ENCODE peak calls at places on chromosomes 1 and 21, in eight cellular contexts. Q is heart right ventricle, Y is cardiac muscle cell, X is K562, L is mammary epithelial cell, M is mesendoderm, T is tibial artery, A is neural progenitor cell. I is an unnamed sample. For H3K36me3 and H3K4me1, the result is how much of the 10 kb centered on the place peaks cover.

GRCh38 chr1:17881761-17882160 is 126.6 kb downstream of the ACTL8 start:
- DNase-seq in Q (no peak), Y (no peak), X (no peak), L (no peak), M (no peak), T (peak), A (no peak), I (no peak)

GRCh38 chr1:34668063-34668462 is 86.8 kb upstream of the GJB5 start:
- DNase-seq in Q (no peak), Y (no peak), X (no peak), L (no peak), M (no peak), T (no peak), A (no peak), I (no peak)

GRCh38 chr1:145960468-145961108 is 2.8 kb upstream of the LIX1L start:
- DNase-seq in Q (peak), Y (peak), X (no peak), L (peak), M (peak), T (peak), A (peak), I (peak)

GRCh38 chr1:65629788-65630187 is 162.9 kb upstream of the PDE4B start:
- DNase-seq in Q (no peak), Y (no peak), X (no peak), L (no peak), M (no peak), T (no peak), A (no peak), I (no peak)

GRCh38 chr1:55286851-55287602 is 71.9 kb upstream of the USP24 start:
- DNase-seq in Q (no peak), Y (no peak), X (no peak), L (no peak), M (no peak), T (no peak), A (no peak), I (no peak)

GRCh38 chr1:8950309-8950708 is 4.6 kb downstream of the CA6 start:
- DNase-seq in Q (no peak), Y (no peak), X (no peak), L (no peak), M (no peak), T (no peak), A (no peak), I (no peak)

GRCh38 chr21:20040768-20041167 is 957.4 kb upstream of the NCAM2 start:
- DNase-seq in Q (no peak), Y (peak), X (no peak), L (no peak), M (peak), T (no peak), A (no peak), I (no peak)

GRCh38 chr1:155424091-155424490 is 103.4 kb downstream of the RUSC1 start:
- DNase-seq in Q (no peak), Y (no peak), X (no peak), L (no peak), M (no peak), T (no peak), A (no peak), I (no peak)

GRCh38 chr1:163824006-163824405 is 502.3 kb downstream of the NUF2 start:
- DNase-seq in Q (peak), Y (no peak), X (no peak), L (peak), M (no peak), T (no peak), A (no peak), I (no peak)

GRCh38 chr1:186188004-186188539 is 187.0 kb downstream of the TPR start:
- DNase-seq in Q (no peak), Y (no peak), X (no peak), L (peak), M (no peak), T (no peak), A (no peak), I (no peak)

GRCh38 chr1:86938855-86939254 is 24.4 kb downstream of the HS2ST1 start:
- DNase-seq in Q (no peak), Y (no peak), X (no peak), L (no peak), M (no peak), T (no peak), A (no peak), I (no peak)

GRCh38 chr1:32984829-32985310 is 20.3 kb upstream of the RNF19B start:
- DNase-seq in Q (no peak), Y (no peak), X (no peak), L (no peak), M (no peak), T (no peak), A (no peak), I (no peak)

GRCh38 chr1:173424786-173425407 is 52.2 kb upstream of the PRDX6 start:
- DNase-seq in Q (no peak), Y (no peak), X (no peak), L (peak), M (peak), T (no peak), A (no peak), I (no peak)

GRCh38 chr1:93635614-93636543 is 45.8 kb downstream of the BCAR3 start:
- DNase-seq in Q (no peak), Y (no peak), X (no peak), L (no peak), M (peak), T (no peak), A (peak), I (no peak)

GRCh38 chr1:151773698-151774097 is 10.4 kb upstream of the MRPL9 start:
- DNase-seq in Q (no peak), Y (no peak), X (no peak), L (peak), M (no peak), T (no peak), A (no peak), I (no peak)

GRCh38 chr1:244651956-244652698 is 799 bp upstream of the DESI2 start:
- DNase-seq in Q (no peak), Y (no peak), X (no peak), L (no peak), M (no peak), T (no peak), A (peak), I (no peak)

GRCh38 chr1:168320805-168321577 is 40.3 kb downstream of the TBX19 start:
- DNase-seq in Q (peak), Y (no peak), X (peak), L (peak), M (peak), T (no peak), A (no peak), I (no peak)

GRCh38 chr1:111417755-111418154 is 9.8 kb downstream of the OVGP1 start:
- DNase-seq in Q (no peak), Y (no peak), X (no peak), L (no peak), M (peak), T (no peak), A (no peak), I (no peak)

GRCh38 chr21:39012314-39013230 is 170.7 kb downstream of the PSMG1 start:
- DNase-seq in Q (no peak), Y (no peak), X (no peak), L (no peak), M (no peak), T (no peak), A (no peak), I (no peak)

GRCh38 chr1:212281589-212281988 is 3.6 kb upstream of the PPP2R5A start:
- DNase-seq in Q (no peak), Y (no peak), X (no peak), L (no peak), M (no peak), T (no peak), A (no peak), I (no peak)

GRCh38 chr1:12356004-12356890 is 126.4 kb downstream of the VPS13D start:
- DNase-seq in Q (no peak), Y (no peak), X (no peak), L (no peak), M (no peak), T (no peak), A (no peak), I (no peak)

GRCh38 chr21:34129971-34130597 is 56.7 kb downstream of the MRPS6 start:
- DNase-seq in Q (no peak), Y (peak), X (no peak), L (no peak), M (peak), T (no peak), A (peak), I (no peak)

GRCh38 chr21:45709127-45709526 is 65.6 kb downstream of the PCBP3 start:
- DNase-seq in Q (no peak), Y (no peak), X (no peak), L (no peak), M (no peak), T (no peak), A (no peak), I (no peak)

GRCh38 chr1:155697046-155697445 is 8.2 kb downstream of the DAP3 start:
- DNase-seq in Q (no peak), Y (no peak), X (no peak), L (no peak), M (no peak), T (no peak), A (no peak), I (no peak)

DNA sequence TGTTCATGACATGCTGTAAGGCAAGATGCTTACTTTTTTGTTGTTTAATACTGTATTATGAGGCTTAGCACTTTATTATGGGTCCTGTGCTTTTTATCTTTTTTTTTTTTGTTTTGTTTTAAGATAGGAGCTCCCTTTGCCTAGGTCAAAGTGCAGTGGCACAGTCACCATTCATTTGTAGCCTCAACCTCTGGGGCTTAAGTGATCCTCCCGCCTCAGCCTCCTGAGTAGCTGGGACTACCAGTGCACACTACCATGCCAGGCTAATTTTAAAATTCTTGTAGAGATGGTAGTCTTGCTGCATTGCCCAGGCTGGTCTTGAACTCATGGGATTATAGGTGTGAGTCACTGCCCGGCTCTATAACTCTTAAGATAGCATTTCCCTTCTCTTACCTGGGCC is 4.6 kb downstream of the UBAP2L start:
- DNase-seq in Q (no peak), Y (no peak), X (no peak), L (no peak), M (no peak), T (no peak), A (no peak), I (no peak)
- H3K36me3 ChIP-seq in Q (half or more), Y (under half), X (half or more), L (under half), M (under half), T (half or more), A (under half), I (under half)

GRCh38 chr1:42933610-42934009 is 25.1 kb downstream of the SLC2A1 start:
- DNase-seq in Q (no peak), Y (no peak), X (no peak), L (no peak), M (no peak), T (no peak), A (no peak), I (no peak)
- H3K4me1 ChIP-seq in Q (under half), Y (under half), X (half or more), L (half or more), M (under half), T (under half), A (under half), I (under half)

DNA sequence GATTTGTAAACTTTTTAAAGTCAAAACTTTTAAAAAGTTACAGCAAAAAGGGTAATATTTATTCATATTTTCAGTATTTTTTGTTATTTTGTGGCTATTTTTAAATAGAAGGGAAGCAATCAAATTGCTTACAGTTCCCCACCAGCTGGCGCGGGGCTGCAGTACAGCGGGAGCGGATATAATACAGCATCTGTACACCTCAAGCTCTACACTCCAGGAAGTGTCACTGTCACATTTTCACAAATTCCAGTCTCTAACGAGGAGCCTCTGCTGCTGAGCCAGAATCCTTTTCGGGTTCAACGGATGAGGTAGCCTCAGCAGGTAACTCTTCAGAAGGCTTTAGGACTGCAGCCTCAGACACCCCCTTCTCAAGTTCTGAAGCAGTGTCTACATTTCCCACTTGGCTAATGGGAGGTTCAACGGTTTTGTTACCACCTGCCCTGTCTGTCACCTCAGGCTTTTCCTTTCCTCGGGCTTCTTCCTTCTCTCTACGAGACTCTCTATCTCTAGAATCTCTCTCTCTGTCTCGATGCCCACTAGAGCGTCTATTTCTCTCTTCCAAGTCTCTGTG is 11.7 kb downstream of the SOD1 start:
- DNase-seq in Q (no peak), Y (no peak), X (no peak), L (no peak), M (no peak), T (no peak), A (no peak), I (no peak)
- H3K36me3 ChIP-seq in Q (half or more), Y (under half), X (half or more), L (under half), M (under half), T (under half), A (under half), I (half or more)

GRCh38 chr1:184567016-184567415 is 180.2 kb downstream of the C1orf21 start:
- DNase-seq in Q (no peak), Y (no peak), X (no peak), L (peak), M (peak), T (no peak), A (no peak), I (no peak)
- H3K4me1 ChIP-seq in Q (under half), Y (under half), X (under half), L (under half), M (under half), T (under half), A (under half), I (under half)

DNA sequence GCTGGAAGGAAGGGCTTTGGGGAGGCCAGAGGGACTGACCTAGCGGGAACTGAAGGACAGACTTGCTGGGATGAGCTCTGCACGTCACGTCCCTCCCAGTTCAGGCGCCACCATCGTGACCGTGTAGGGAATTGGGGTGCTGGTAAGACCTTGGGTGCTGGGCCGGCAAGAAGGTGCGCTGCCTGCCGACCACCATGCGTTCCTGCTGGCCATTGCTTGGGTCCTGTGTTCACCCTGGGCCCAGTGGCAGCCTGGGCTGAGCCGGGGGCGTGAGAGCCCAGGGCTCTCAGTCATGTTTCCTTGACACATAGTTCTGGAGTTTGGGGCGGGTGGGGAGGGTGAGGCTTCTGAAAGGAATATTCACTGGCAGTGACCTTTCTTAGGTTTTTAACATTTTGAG is 176.0 kb downstream of the CAMTA1 start:
- DNase-seq in Q (no peak), Y (no peak), X (no peak), L (no peak), M (no peak), T (no peak), A (no peak), I (no peak)
- H3K36me3 ChIP-seq in Q (under half), Y (under half), X (under half), L (under half), M (under half), T (under half), A (under half), I (under half)

GRCh38 chr1:109718495-109718894 is 6.4 kb downstream of the GSTM5 start:
- DNase-seq in Q (no peak), Y (no peak), X (peak), L (peak), M (peak), T (no peak), A (peak), I (no peak)
- H3K4me1 ChIP-seq in Q (under half), Y (under half), X (under half), L (under half), M (under half), T (under half), A (under half), I (under half)

I was measured in ascending aorta.